ENCODE peak calls at places on chromosomes 5 and 9, in six cellular contexts. One of them, this sample, is unnamed.

GRCh38 chr9:136279471-136279870 is 24.4 kb downstream of the CCDC187 start:
- DNase-seq in GM12878: no peak
- DNase-seq in A549: no peak
- DNase-seq in GM23338: no peak
- DNase-seq in SK-N-SH: no peak
- DNase-seq in Panc1: no peak
- DNase-seq in this sample: no peak

GRCh38 chr9:118222375-118222774 is 518.2 kb downstream of the TLR4 start:
- DNase-seq in GM23338: peak
- DNase-seq in Panc1: no peak
- DNase-seq in SK-N-SH: no peak
- DNase-seq in GM12878: no peak
- DNase-seq in A549: no peak
- DNase-seq in this sample: no peak

GRCh38 chr5:80957031-80957761 is 3.0 kb upstream of the RASGRF2 start:
- DNase-seq in GM23338: peak
- DNase-seq in A549: no peak
- DNase-seq in GM12878: no peak
- DNase-seq in Panc1: no peak
- DNase-seq in SK-N-SH: no peak
- DNase-seq in this sample: no peak

GRCh38 chr5:81086881-81087281 is 126.7 kb downstream of the RASGRF2 start:
- DNase-seq in GM23338: no peak
- DNase-seq in GM12878: no peak
- DNase-seq in A549: no peak
- DNase-seq in Panc1: no peak
- DNase-seq in SK-N-SH: no peak
- DNase-seq in this sample: peak

GRCh38 chr5:1416856-1417469 is 28.3 kb downstream of the SLC6A3 start:
- DNase-seq in SK-N-SH: no peak
- DNase-seq in A549: no peak
- DNase-seq in GM23338: no peak
- DNase-seq in GM12878: no peak
- DNase-seq in Panc1: no peak
- DNase-seq in this sample: no peak

GRCh38 chr9:98807070-98807810 is at the start of gene GALNT12:
- DNase-seq in A549: peak
- DNase-seq in SK-N-SH: peak
- DNase-seq in Panc1: no peak
- DNase-seq in GM12878: no peak
- DNase-seq in GM23338: peak
- DNase-seq in this sample: peak

GRCh38 chr9:2281803-2282185 is 266.6 kb downstream of the SMARCA2 start:
- DNase-seq in SK-N-SH: no peak
- DNase-seq in GM23338: no peak
- DNase-seq in Panc1: no peak
- DNase-seq in A549: no peak
- DNase-seq in GM12878: no peak
- DNase-seq in this sample: no peak

GRCh38 chr5:78273436-78273835 is 21.1 kb downstream of the AP3B1 start:
- DNase-seq in GM12878: no peak
- DNase-seq in A549: no peak
- DNase-seq in SK-N-SH: no peak
- DNase-seq in GM23338: no peak
- DNase-seq in Panc1: no peak
- DNase-seq in this sample: no peak

GRCh38 chr9:18350036-18350435 is 123.9 kb upstream of the ADAMTSL1 start:
- DNase-seq in GM23338: no peak
- DNase-seq in Panc1: no peak
- DNase-seq in SK-N-SH: no peak
- DNase-seq in GM12878: no peak
- DNase-seq in A549: no peak
- DNase-seq in this sample: no peak

GRCh38 chr9:91837982-91838731 is 111.9 kb downstream of the ROR2 start:
- DNase-seq in Panc1: no peak
- DNase-seq in SK-N-SH: no peak
- DNase-seq in GM12878: no peak
- DNase-seq in A549: peak
- DNase-seq in GM23338: no peak
- DNase-seq in this sample: peak

GRCh38 chr9:127905788-127906191 is 6.4 kb upstream of the ST6GALNAC6 start:
- DNase-seq in A549: no peak
- DNase-seq in Panc1: no peak
- DNase-seq in GM12878: no peak
- DNase-seq in SK-N-SH: no peak
- DNase-seq in GM23338: no peak
- DNase-seq in this sample: no peak

GRCh38 chr9:122179690-122180074 is 20.0 kb downstream of the MORN5 start:
- DNase-seq in SK-N-SH: no peak
- DNase-seq in Panc1: no peak
- DNase-seq in A549: no peak
- DNase-seq in GM12878: no peak
- DNase-seq in GM23338: no peak
- DNase-seq in this sample: no peak
- TF ChIP-seq REST in SK-N-SH: no peak
- TF ChIP-seq REST in Panc1: no peak
- TF ChIP-seq REST in A549: no peak
- TF ChIP-seq REST in GM12878: no peak
- TF ChIP-seq REST in GM23338: no peak
- TF ChIP-seq REST in this sample: no peak

GRCh38 chr9:107488400-107489143 is 997 bp downstream of the KLF4 start:
- DNase-seq in A549: peak
- DNase-seq in SK-N-SH: peak
- DNase-seq in GM23338: peak
- DNase-seq in GM12878: no peak
- DNase-seq in Panc1: no peak
- DNase-seq in this sample: peak

GRCh38 chr9:107489144-107489673 is 360 bp downstream of the KLF4 start:
- DNase-seq in Panc1: no peak
- DNase-seq in SK-N-SH: no peak
- DNase-seq in GM23338: no peak
- DNase-seq in A549: no peak
- DNase-seq in GM12878: no peak
- DNase-seq in this sample: no peak

GRCh38 chr9:107491081-107492053 is 1.8 kb upstream of the KLF4 start:
- DNase-seq in GM23338: peak
- DNase-seq in GM12878: no peak
- DNase-seq in A549: no peak
- DNase-seq in SK-N-SH: no peak
- DNase-seq in Panc1: no peak
- DNase-seq in this sample: no peak

GRCh38 chr9:107487521-107488399 is 1.8 kb downstream of the KLF4 start:
- DNase-seq in GM12878: no peak
- DNase-seq in GM23338: peak
- DNase-seq in Panc1: no peak
- DNase-seq in SK-N-SH: peak
- DNase-seq in A549: peak
- DNase-seq in this sample: no peak

DNA sequence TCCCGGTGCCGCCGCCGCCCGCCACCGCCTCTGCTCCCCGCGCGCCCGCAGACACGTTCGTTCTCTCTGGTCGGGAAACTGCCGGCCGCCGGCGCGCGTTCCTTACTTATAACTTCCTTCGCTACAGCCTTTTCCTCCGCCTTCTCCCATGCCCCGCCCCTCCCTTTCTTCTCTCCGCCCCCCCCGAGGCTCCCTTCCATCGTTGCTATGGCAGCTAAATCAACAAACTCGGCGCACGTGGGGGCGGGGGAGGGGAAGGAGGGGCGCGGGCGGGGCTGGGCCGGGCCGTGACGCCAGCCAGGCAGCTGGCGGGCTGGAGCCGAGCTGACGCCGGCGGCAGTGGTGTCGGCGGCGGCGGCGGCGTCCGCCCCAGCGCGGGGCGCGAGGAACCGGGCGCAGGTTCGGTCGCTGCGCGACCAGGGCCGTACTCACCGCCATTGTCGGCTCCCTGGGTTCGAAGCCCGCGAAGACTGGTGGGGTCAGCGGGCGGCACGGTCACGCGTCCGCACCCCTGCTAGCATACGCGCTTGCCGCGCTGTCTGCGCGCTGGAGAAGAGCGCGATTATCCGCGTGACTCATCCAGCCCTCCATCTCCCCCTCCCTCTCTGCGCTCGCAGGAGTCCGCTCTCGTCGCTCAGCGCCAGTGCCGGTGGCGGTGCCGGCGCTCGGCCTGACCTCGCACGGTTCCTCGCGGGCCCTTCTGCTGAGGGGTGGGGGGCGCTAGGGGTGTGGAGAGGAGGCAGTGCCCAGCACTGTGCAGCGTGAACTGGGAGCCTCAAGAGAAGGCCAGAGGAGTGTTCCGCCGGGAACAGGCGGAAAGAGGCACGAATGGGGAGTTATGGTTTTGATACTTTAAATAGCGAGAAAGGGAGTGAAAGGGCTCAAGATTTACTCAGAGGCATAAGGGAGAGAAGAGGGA is at the start of gene KLF4:
- DNase-seq in GM12878: no peak
- DNase-seq in Panc1: no peak
- DNase-seq in SK-N-SH: peak
- DNase-seq in A549: peak
- DNase-seq in GM23338: peak
- DNase-seq in this sample: peak
- TF ChIP-seq REST in GM12878: no peak
- TF ChIP-seq REST in Panc1: no peak
- TF ChIP-seq REST in SK-N-SH: no peak
- TF ChIP-seq REST in A549: no peak
- TF ChIP-seq REST in GM23338: no peak
- TF ChIP-seq REST in this sample: peak

GRCh38 chr5:55601209-55601618 is 66.5 kb upstream of the PLPP1 start:
- DNase-seq in SK-N-SH: no peak
- DNase-seq in A549: peak
- DNase-seq in GM23338: no peak
- DNase-seq in GM12878: no peak
- DNase-seq in Panc1: no peak
- DNase-seq in this sample: no peak
- TF ChIP-seq REST in SK-N-SH: no peak
- TF ChIP-seq REST in A549: no peak
- TF ChIP-seq REST in GM23338: no peak
- TF ChIP-seq REST in GM12878: no peak
- TF ChIP-seq REST in Panc1: no peak
- TF ChIP-seq REST in this sample: no peak

DNA sequence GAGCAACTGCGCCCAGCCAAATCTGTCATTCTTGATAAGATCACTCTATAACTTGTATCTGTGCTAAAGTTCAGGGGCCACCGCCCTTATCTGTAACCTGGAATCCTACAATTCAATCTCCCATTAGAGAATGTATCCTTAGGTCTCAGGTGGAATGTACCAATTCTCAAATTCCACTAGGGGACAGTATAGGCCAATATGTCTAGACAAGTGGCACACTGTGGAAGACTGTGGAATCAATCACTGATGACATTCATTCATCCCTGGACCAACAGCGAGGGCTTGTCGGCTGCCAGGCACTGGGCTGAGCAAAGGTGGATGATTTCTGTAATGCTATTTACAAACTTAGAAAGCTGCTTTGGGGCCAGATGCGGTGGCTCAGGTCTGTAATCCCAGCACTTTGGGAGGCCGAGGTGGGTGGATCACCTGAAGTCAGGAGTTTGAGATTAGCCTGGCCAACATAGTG is 28.7 kb upstream of the MEGF9 start:
- DNase-seq in GM23338: peak
- DNase-seq in Panc1: peak
- DNase-seq in SK-N-SH: peak
- DNase-seq in GM12878: no peak
- DNase-seq in A549: peak
- DNase-seq in this sample: peak
- TF ChIP-seq REST in GM23338: no peak
- TF ChIP-seq REST in Panc1: no peak
- TF ChIP-seq REST in SK-N-SH: no peak
- TF ChIP-seq REST in GM12878: no peak
- TF ChIP-seq REST in A549: no peak
- TF ChIP-seq REST in this sample: no peak

DNA sequence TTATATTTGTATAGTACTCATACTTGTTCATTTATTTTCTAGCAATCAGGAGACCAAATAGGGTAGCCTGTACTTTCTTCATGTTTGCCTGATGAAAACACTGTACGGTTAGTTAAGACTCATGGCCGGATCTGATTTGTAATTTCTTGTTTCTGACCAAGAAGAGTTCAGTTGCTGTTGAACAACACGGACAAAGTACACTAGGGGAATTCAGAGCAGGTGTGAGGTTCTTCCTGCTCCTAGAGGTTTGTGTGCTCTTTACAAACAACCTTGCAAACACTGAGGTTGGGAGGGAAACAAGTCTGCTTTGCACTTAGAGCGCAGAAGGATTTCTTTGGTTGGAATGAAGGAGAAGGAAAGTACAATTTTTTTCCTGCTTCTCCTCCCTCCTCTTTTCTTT is 69.7 kb downstream of the TRIO start:
- DNase-seq in GM23338: no peak
- DNase-seq in SK-N-SH: no peak
- DNase-seq in A549: no peak
- DNase-seq in Panc1: no peak
- DNase-seq in GM12878: peak
- DNase-seq in this sample: no peak
- TF ChIP-seq REST in GM23338: no peak
- TF ChIP-seq REST in SK-N-SH: no peak
- TF ChIP-seq REST in A549: no peak
- TF ChIP-seq REST in Panc1: no peak
- TF ChIP-seq REST in GM12878: no peak
- TF ChIP-seq REST in this sample: no peak

DNA sequence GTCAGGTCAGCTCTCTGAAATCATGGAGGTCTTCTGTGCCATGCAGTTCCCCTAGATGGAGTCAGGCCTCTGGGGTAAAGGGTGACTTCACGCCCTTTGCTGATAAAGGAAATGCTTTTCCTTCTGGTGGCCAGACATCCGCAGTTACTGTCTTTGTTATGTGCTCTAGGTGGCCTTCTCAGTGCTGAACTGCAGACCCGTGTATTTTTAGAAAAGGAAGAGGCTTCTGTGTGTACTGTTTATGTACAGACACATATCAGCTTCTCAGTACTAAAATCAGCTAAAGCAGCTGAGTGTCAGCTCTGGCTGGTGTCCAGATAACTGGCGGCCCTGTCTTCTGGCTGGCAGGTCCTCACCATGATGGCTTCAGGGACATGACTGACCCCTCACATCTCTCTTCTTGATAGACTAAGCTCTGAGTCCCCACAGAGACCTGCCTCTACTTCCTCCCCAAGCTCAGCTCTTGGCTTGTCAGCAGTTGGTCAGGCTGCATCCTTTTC is 75.3 kb downstream of the ARHGAP26 start:
- DNase-seq in GM23338: no peak
- DNase-seq in A549: no peak
- DNase-seq in Panc1: no peak
- DNase-seq in SK-N-SH: peak
- DNase-seq in GM12878: peak
- DNase-seq in this sample: no peak
- TF ChIP-seq REST in GM23338: no peak
- TF ChIP-seq REST in A549: no peak
- TF ChIP-seq REST in Panc1: no peak
- TF ChIP-seq REST in SK-N-SH: no peak
- TF ChIP-seq REST in GM12878: no peak
- TF ChIP-seq REST in this sample: no peak